ENCODE peak calls at places on chromosomes 11 and 22, in five cellular contexts. K is AG10803, W is PC-3, R is A549, T is foreskin keratinocyte. Q is an unnamed sample.

GRCh38 chr11:104487035-104487775 is 323.3 kb upstream of the PDGFD start:
- DNase-seq in T (no peak), W (no peak), K (no peak), R (no peak), Q (no peak)

GRCh38 chr22:45632791-45633515 is 38.7 kb upstream of the ATXN10 start:
- DNase-seq in K (no peak), R (no peak), W (no peak), T (no peak), Q (peak)

GRCh38 chr11:83157755-83158473 is 983 bp downstream of the PCF11 start:
- DNase-seq in K (peak), T (peak), R (peak), W (peak), Q (peak)

GRCh38 chr22:31613904-31614296 is 48.1 kb downstream of the PISD start:
- DNase-seq in R (no peak), K (no peak), T (no peak), W (no peak), Q (no peak)

GRCh38 chr22:49853981-49854791 is 542 bp downstream of the ZBED4 start:
- DNase-seq in T (peak), R (peak), K (peak), W (peak), Q (peak)

GRCh38 chr11:8712506-8712905 is 29.9 kb downstream of the RPL27A start:
- DNase-seq in W (no peak), T (no peak), R (no peak), K (no peak), Q (no peak)

GRCh38 chr11:120974980-120975379 is 48.9 kb upstream of the TBCEL start:
- DNase-seq in K (no peak), R (no peak), W (no peak), T (no peak), Q (no peak)

GRCh38 chr11:73192272-73192671 is 25.8 kb upstream of the P2RY2 start:
- DNase-seq in R (no peak), W (peak), K (no peak), T (peak), Q (peak)

GRCh38 chr22:28594784-28595324 is 84.8 kb downstream of the TTC28 start:
- DNase-seq in T (peak), W (peak), R (peak), K (peak), Q (no peak)

GRCh38 chr22:37121887-37122591 is 12.5 kb upstream of the TMPRSS6 start:
- DNase-seq in K (peak), W (peak), R (peak), T (peak), Q (no peak)

GRCh38 chr11:29809121-29809520 is 207.7 kb downstream of the KCNA4 start:
- DNase-seq in R (no peak), W (no peak), T (peak), K (no peak), Q (no peak)

GRCh38 chr11:113519989-113520613 is 44.9 kb upstream of the DRD2 start:
- DNase-seq in W (peak), R (no peak), K (no peak), T (no peak), Q (no peak)

GRCh38 chr11:118415739-118416068 is 14.3 kb downstream of the ATP5MG start:
- DNase-seq in R (peak), K (peak), T (peak), W (peak), Q (peak)

GRCh38 chr11:62546244-62546936 is at the start of gene AHNAK:
- DNase-seq in R (peak), T (no peak), K (peak), W (peak), Q (peak)

GRCh38 chr11:35040221-35040942 is 98.6 kb upstream of the CD44 start:
- DNase-seq in T (peak), R (peak), W (peak), K (peak), Q (no peak)

GRCh38 chr11:10654211-10655150 is 39.1 kb downstream of the IRAG1 start:
- DNase-seq in K (peak), T (peak), W (peak), R (peak), Q (peak)

GRCh38 chr11:133541331-133542095 is 9.2 kb upstream of the OPCML start:
- DNase-seq in W (no peak), R (no peak), T (no peak), K (no peak), Q (no peak)

GRCh38 chr11:34299284-34299961 is 58.4 kb downstream of the ABTB2 start:
- DNase-seq in T (no peak), K (no peak), W (no peak), R (no peak), Q (no peak)

GRCh38 chr22:50048066-50048765 is 9.9 kb downstream of the TTLL8 start:
- DNase-seq in T (no peak), K (no peak), R (no peak), W (no peak), Q (no peak)

GRCh38 chr11:86988351-86988881 is 33.2 kb upstream of the FZD4 start:
- DNase-seq in K (no peak), T (no peak), R (no peak), W (peak), Q (no peak)

GRCh38 chr11:36391062-36391461 is 95.0 kb downstream of the PRR5L start:
- DNase-seq in W (no peak), R (no peak), K (no peak), T (no peak), Q (no peak)

GRCh38 chr22:48492371-48493320 is 1335.0 kb downstream of the BRD1 start:
- DNase-seq in W (peak), R (peak), T (peak), K (peak), Q (peak)

GRCh38 chr11:106493751-106494150 is 416.3 kb downstream of the AASDHPPT start:
- DNase-seq in W (peak), T (no peak), R (no peak), K (peak), Q (no peak)

GRCh38 chr11:105469931-105470330 is 139.9 kb upstream of the GRIA4 start:
- DNase-seq in R (no peak), T (no peak), W (peak), K (no peak), Q (no peak)

GRCh38 chr11:102640946-102641345 is 15.8 kb upstream of the MMP20 start:
- DNase-seq in K (no peak), T (no peak), R (no peak), W (no peak), Q (no peak)

GRCh38 chr22:43272869-43273318 is 70.3 kb downstream of the SCUBE1 start:
- DNase-seq in R (no peak), W (no peak), K (no peak), T (no peak), Q (no peak)
- TF ChIP-seq CTCF in R (no peak), W (no peak), K (no peak), T (no peak), Q (no peak)

DNA sequence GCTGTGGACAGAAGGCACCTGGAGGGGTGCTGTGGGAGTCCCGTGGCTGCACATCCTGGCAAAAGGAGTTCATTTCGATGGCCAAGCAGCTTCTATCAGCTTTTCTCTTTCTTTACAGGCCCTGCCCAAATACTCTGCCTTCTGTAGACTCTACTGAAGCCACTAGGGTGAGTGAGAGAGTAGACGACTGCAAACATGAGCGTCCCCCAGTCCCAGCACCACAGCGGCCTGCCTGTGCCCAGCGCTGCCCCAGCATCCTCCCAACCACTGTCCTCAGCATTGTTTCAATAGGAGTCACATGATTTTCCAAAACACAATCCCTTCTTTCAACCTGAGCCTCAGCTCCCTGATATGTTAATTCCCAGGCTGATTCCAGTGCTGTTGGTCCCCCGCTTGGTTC is 110.0 kb downstream of the KIRREL3 start:
- DNase-seq in W (no peak), T (no peak), R (no peak), K (no peak), Q (no peak)
- TF ChIP-seq CTCF in W (no peak), T (no peak), R (no peak), K (no peak), Q (no peak)

DNA sequence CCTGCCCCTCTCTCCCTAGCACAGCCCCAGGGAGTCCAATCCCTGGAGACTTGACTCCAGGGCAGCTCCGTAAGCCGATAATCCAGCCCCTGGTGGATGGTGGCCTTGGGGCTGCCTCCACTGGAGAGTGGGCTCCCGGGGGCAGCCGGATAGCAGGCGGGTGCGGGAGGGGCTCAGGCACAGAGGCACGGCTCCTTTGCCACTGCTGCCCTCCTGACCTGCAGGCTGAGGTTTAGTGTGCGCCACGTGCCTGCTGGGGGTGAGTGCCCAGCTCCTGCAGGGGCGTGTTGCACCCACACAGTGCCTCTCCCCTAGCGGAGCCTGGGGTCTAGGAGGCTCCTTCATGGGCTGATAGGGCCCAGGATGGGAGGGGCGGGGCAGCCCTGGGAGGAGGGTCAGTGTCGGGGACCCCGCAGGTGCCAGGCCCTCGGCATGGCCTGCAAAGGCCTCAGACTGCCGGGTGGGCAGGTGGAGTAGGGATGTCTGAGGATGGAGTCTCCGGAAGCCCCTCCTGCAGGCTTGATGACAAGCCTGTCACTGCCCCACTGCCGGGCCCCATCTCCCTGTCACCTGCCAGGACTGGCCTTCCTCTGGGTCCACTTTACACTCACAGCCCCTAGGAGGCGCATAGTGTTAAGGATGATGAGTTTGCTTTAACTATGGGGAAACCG is 5.6 kb downstream of the DUSP8 start:
- DNase-seq in K (no peak), R (no peak), T (no peak), W (no peak), Q (no peak)
- TF ChIP-seq CTCF in K (no peak), R (peak), T (peak), W (peak), Q (no peak)

GRCh38 chr11:20132667-20133039 is 27.6 kb downstream of the DBX1 start:
- DNase-seq in T (no peak), R (no peak), W (no peak), K (no peak), Q (no peak)
- TF ChIP-seq CTCF in T (no peak), R (no peak), W (peak), K (no peak), Q (no peak)

GRCh38 chr11:22194907-22195306 is 2.0 kb downstream of the ANO5 start:
- DNase-seq in T (no peak), K (no peak), W (no peak), R (no peak), Q (no peak)
- TF ChIP-seq CTCF in T (no peak), K (no peak), W (no peak), R (no peak), Q (no peak)

DNA sequence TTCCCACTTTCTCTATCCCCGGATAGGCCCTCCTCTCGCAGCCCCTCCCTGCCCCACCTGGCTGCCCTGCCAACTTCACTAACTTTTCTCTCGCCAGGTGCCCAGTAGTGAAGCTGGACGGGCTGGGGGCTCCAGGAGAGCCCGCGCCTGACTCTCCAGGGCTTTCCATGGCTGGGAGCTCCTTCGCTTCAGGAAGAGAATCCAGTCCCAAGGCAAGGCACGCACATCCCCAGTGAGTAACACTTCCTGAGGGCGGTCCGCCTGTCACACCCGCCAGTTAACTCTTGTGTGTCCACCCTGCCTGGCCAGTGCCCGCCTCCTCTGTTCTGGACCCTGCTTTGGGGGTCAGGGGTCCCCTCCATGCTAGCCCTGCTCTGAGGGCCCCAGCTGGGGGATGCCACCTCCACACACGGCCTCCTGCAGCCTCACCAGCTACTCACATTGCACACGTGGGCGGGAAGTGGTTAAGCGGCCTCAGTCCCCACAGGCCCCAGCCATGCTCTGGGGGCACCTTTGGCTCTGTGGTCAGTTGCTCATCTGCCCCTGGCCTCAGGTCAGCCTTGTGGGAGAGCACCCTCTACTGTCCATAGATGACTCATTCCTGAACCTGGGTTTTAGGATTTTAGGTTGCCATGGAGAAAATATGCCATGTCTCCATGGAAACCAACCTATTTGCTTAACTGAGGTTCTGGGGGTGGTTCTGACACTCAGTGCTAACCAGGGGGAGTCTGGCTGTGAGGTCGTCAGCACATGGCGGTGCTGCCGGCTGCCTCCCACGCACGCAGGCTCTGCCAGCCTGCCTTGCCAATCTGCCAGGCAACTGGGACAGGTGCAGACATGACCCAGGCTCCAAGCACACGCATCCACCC is at the start of gene RIN1:
- DNase-seq in W (peak), K (peak), R (peak), T (peak), Q (peak)
- TF ChIP-seq CTCF in W (peak), K (peak), R (peak), T (peak), Q (no peak)

GRCh38 chr22:25903294-25903693 is 161.3 kb downstream of the MYO18B start:
- DNase-seq in K (no peak), R (peak), T (no peak), W (no peak), Q (peak)
- TF ChIP-seq CTCF in K (peak), R (no peak), T (peak), W (no peak), Q (peak)

GRCh38 chr22:39528681-39529486 is 3.7 kb downstream of the RPS19BP1 start:
- DNase-seq in K (peak), W (peak), R (peak), T (peak), Q (peak)

GRCh38 chr22:39529487-39529851 is 3.1 kb downstream of the RPS19BP1 start:
- DNase-seq in R (no peak), W (no peak), T (no peak), K (no peak), Q (no peak)

GRCh38 chr22:39532215-39533071 is at the start of gene RPS19BP1:
- DNase-seq in W (peak), K (peak), R (peak), T (peak), Q (peak)

GRCh38 chr22:39530136-39530535 is 2.4 kb downstream of the RPS19BP1 start:
- DNase-seq in K (no peak), W (no peak), R (no peak), T (no peak), Q (no peak)

DNA sequence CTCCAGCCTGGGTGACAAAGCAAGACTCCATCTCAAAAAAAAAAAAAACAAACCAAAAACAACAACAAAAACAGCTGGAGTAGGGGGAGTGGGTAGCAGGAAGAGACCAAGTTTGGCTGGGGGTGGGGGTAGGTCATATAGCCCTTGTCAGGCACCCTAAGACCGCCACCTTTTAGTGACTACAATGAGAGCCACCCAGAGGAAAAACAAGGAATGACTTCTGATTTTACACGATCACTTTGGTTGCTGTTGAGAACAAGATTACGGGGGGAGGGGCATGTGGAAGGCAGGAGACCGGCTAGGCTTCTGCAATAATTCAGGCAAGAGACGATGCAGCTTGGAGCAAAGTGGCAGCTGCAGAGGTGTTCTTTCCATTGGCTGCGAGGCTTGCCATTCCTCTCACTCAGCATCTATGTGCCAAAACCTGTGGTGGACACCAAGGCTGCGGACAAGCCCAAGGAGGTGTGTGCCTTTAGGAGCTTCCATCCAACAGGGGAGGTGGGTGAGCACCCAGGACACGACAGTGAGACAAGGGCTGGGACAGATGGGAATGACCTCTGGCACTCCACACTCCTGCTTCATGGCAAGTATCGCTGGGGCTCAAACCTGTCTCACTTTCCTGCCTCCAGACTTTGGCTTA is 1.7 kb downstream of the RPS19BP1 start:
- DNase-seq in K (peak), R (no peak), W (peak), T (no peak), Q (peak)
- TF ChIP-seq CTCF in K (peak), R (no peak), W (peak), T (peak), Q (peak)

GRCh38 chr11:42772886-42773285 is 538.9 kb upstream of the API5 start:
- DNase-seq in R (no peak), T (no peak), W (no peak), K (no peak), Q (no peak)

GRCh38 chr11:42766191-42766590 is 545.6 kb upstream of the API5 start:
- DNase-seq in W (no peak), K (no peak), T (no peak), R (no peak), Q (no peak)

GRCh38 chr11:42768576-42768975 is 543.2 kb upstream of the API5 start:
- DNase-seq in K (no peak), W (no peak), R (no peak), T (no peak), Q (no peak)

GRCh38 chr11:42764936-42765335 is 546.9 kb upstream of the API5 start:
- DNase-seq in R (no peak), T (no peak), K (no peak), W (no peak), Q (no peak)

GRCh38 chr11:42770444-42771065 is 541.2 kb upstream of the API5 start:
- DNase-seq in K (peak), W (peak), T (no peak), R (peak), Q (no peak)
- TF ChIP-seq CTCF in K (peak), W (peak), T (peak), R (peak), Q (no peak)